ENCODE peak calls at places on chromosomes 11 and 22, in ten cellular contexts. K is stimulated activated naive CD8-positive, alpha-beta T cell treated with anti-CD3 and anti-CD28 coated beads, Interleukin-15, amount 100 ng/mL, for 72 hours; J is caudate nucleus; H is posterior vena cava; R is HTR-8/SVneo; Q is AG10803; W is HEK293T; G is T-cell; V is MV-4-11; Z is epithelial cell of prostate. N is an unnamed sample.
A peak's percentile ranks its signal among the peaks of the same experiment; 100 is the strongest.

GRCh38 chr22:23834830-23835772 is 3.7 kb downstream of the DERL3 start:
- DNase-seq in K (no peak), J (peak; percentile 45), H (peak; percentile 81), R (no peak), Q (no peak), W (no peak), G (no peak), V (no peak), Z (no peak), N (no peak)

GRCh38 chr22:44845191-44845590 is 92.8 kb downstream of the ARHGAP8 start:
- DNase-seq in K (no peak), J (no peak), H (peak; percentile 48), R (no peak), Q (no peak), W (no peak), G (no peak), V (no peak), Z (no peak), N (no peak)

GRCh38 chr22:43436536-43437267 is 24.9 kb downstream of the MPPED1 start:
- DNase-seq in K (no peak), J (no peak), H (peak; percentile 53), R (no peak), Q (no peak), W (no peak), G (no peak), V (no peak), Z (no peak), N (no peak)

GRCh38 chr22:42280140-42280539 is 9.7 kb upstream of the TCF20 start:
- DNase-seq in K (no peak), J (no peak), H (no peak), R (no peak), Q (no peak), W (no peak), G (no peak), V (no peak), Z (no peak), N (no peak)

GRCh38 chr11:98835336-98835735 is 185.4 kb upstream of the CNTN5 start:
- DNase-seq in K (no peak), J (no peak), H (no peak), R (no peak), Q (no peak), W (no peak), G (no peak), V (no peak), Z (no peak), N (no peak)

GRCh38 chr11:114036156-114036811 is 23.2 kb upstream of the ZBTB16 start:
- DNase-seq in K (peak; percentile 59), J (peak; percentile 64), H (peak; percentile 93), R (peak; percentile 71), Q (peak; percentile 47), W (peak; percentile 81), G (peak; percentile 62), V (no peak), Z (no peak), N (peak; percentile 67)

GRCh38 chr11:96781082-96781481 is 391.3 kb downstream of the JRKL start:
- DNase-seq in K (no peak), J (no peak), H (no peak), R (no peak), Q (no peak), W (no peak), G (no peak), V (no peak), Z (peak; percentile 40), N (no peak)

GRCh38 chr11:68099474-68100405 is 21.4 kb downstream of the CHKA start:
- DNase-seq in K (peak; percentile 65), J (no peak), H (no peak), R (no peak), Q (no peak), W (no peak), G (peak; percentile 55), V (no peak), Z (no peak), N (peak; percentile 24)

GRCh38 chr22:48943567-48944432 is 883.9 kb downstream of the BRD1 start:
- DNase-seq in K (no peak), J (peak; percentile 57), H (peak; percentile 42), R (no peak), Q (peak; percentile 1), W (peak; percentile 31), G (no peak), V (no peak), Z (no peak), N (no peak)

GRCh38 chr11:9574806-9575530 is 1.5 kb downstream of the WEE1 start:
- DNase-seq in K (peak; percentile 21), J (peak; percentile 13), H (no peak), R (peak; percentile 55), Q (peak; percentile 86), W (peak; percentile 67), G (peak; percentile 24), V (peak; percentile 15), Z (no peak), N (no peak)

GRCh38 chr11:73493838-73494598 is 103.9 kb downstream of the FAM168A start:
- DNase-seq in K (no peak), J (no peak), H (no peak), R (peak; percentile 19), Q (peak; percentile 82), W (no peak), G (no peak), V (peak; percentile 29), Z (peak; percentile 46), N (no peak)

GRCh38 chr11:5363712-5364111 is 12.4 kb downstream of the OR51B6 start:
- DNase-seq in K (no peak), J (no peak), H (no peak), R (no peak), Q (no peak), W (no peak), G (no peak), V (no peak), Z (no peak), N (no peak)

GRCh38 chr11:8870461-8871282 is 40.3 kb upstream of the AKIP1 start:
- DNase-seq in K (peak; percentile 21), J (peak; percentile 38), H (no peak), R (peak; percentile 54), Q (peak; percentile 74), W (peak; percentile 71), G (no peak), V (peak; percentile 18), Z (peak; percentile 69), N (no peak)

GRCh38 chr11:71451596-71452353 is 1.2 kb upstream of the NADSYN1 start:
- DNase-seq in K (peak; percentile 21), J (peak; percentile 34), H (peak; percentile 52), R (no peak), Q (no peak), W (peak; percentile 17), G (no peak), V (no peak), Z (no peak), N (no peak)

GRCh38 chr11:2779499-2779980 is 79.7 kb upstream of the KCNQ1OT1 start:
- DNase-seq in K (no peak), J (no peak), H (peak; percentile 61), R (no peak), Q (no peak), W (no peak), G (no peak), V (no peak), Z (no peak), N (no peak)

GRCh38 chr22:29072193-29072978 is 449 bp upstream of the KREMEN1 start:
- DNase-seq in K (peak; percentile 86), J (peak; percentile 64), H (peak; percentile 94), R (peak; percentile 72), Q (peak; percentile 61), W (peak; percentile 97), G (peak; percentile 77), V (peak; percentile 63), Z (peak; percentile 62), N (no peak)

GRCh38 chr11:120013325-120014250 is 124.3 kb downstream of the TRIM29 start:
- DNase-seq in K (no peak), J (peak; percentile 65), H (peak; percentile 80), R (peak; percentile 61), Q (peak; percentile 12), W (peak; percentile 82), G (no peak), V (no peak), Z (no peak), N (no peak)

GRCh38 chr22:23245799-23246136 is 65.5 kb downstream of the BCR start:
- DNase-seq in K (no peak), J (no peak), H (no peak), R (no peak), Q (no peak), W (no peak), G (no peak), V (peak; percentile 72), Z (no peak), N (no peak)

GRCh38 chr22:35900483-35901168 is 128.0 kb downstream of the RBFOX2 start:
- DNase-seq in K (peak; percentile 14), J (no peak), H (no peak), R (no peak), Q (peak; percentile 55), W (no peak), G (no peak), V (no peak), Z (peak; percentile 68), N (no peak)

GRCh38 chr11:92504534-92504933 is 279.9 kb downstream of the FAT3 start:
- DNase-seq in K (no peak), J (no peak), H (no peak), R (no peak), Q (no peak), W (no peak), G (no peak), V (no peak), Z (no peak), N (no peak)

GRCh38 chr11:116107229-116107628 is 603.0 kb upstream of the CADM1 start:
- DNase-seq in K (no peak), J (no peak), H (no peak), R (no peak), Q (no peak), W (no peak), G (no peak), V (no peak), Z (no peak), N (no peak)

GRCh38 chr22:48522271-48522670 is 1305.4 kb downstream of the BRD1 start:
- DNase-seq in K (no peak), J (no peak), H (no peak), R (no peak), Q (no peak), W (no peak), G (no peak), V (no peak), Z (no peak), N (no peak)

GRCh38 chr22:21621025-21621424 is 8.8 kb downstream of the YDJC start:
- DNase-seq in K (no peak), J (no peak), H (no peak), R (no peak), Q (no peak), W (no peak), G (no peak), V (no peak), Z (no peak), N (no peak)

GRCh38 chr11:1760351-1761109 is 3.2 kb downstream of the CTSD start:
- DNase-seq in K (no peak), J (peak; percentile 74), H (peak; percentile 97), R (no peak), Q (peak; percentile 55), W (no peak), G (no peak), V (peak; percentile 46), Z (no peak), N (no peak)

GRCh38 chr11:2991477-2992233 is 474 bp downstream of the NAP1L4 start:
- DNase-seq in K (peak; percentile 62), J (peak; percentile 68), H (peak; percentile 88), R (no peak), Q (peak; percentile 29), W (peak; percentile 21), G (no peak), V (no peak), Z (no peak), N (no peak)

GRCh38 chr22:25935266-25936058 is 193.5 kb downstream of the MYO18B start:
- DNase-seq in K (no peak), J (no peak), H (no peak), R (no peak), Q (no peak), W (no peak), G (no peak), V (no peak), Z (no peak), N (no peak)

GRCh38 chr11:111733655-111734088 is 32.5 kb downstream of the PPP2R1B start:
- DNase-seq in K (no peak), J (peak; percentile 41), H (no peak), R (no peak), Q (peak; percentile 9), W (no peak), G (no peak), V (no peak), Z (no peak), N (no peak)

GRCh38 chr11:66600924-66601233 is 7.9 kb downstream of the CCS start:
- DNase-seq in K (no peak), J (no peak), H (no peak), R (no peak), Q (no peak), W (no peak), G (no peak), V (no peak), Z (no peak), N (no peak)

N was measured in brain pericyte.